ENCODE peak calls at places on chromosomes 13 and 19, in five cellular contexts. K, A, B, U and R are unnamed samples.

GRCh38 chr19:48393559-48394330 is at the start of gene GRIN2D:
- DNase-seq in K (no peak), A (peak; percentile 33), U (no peak), B (no peak), R (no peak)

GRCh38 chr13:33111414-33112110 is 95.3 kb downstream of the KL start:
- DNase-seq in B (no peak), U (no peak), A (peak; percentile 61), K (no peak), R (no peak)

GRCh38 chr19:1472227-1473055 is 6.6 kb downstream of the C19orf25 start:
- DNase-seq in U (no peak), A (no peak), B (no peak), K (no peak), R (no peak)

GRCh38 chr13:112434937-112435523 is 58.9 kb downstream of the SPACA7 start:
- DNase-seq in B (no peak), K (no peak), A (no peak), U (no peak), R (no peak)

GRCh38 chr13:37476874-37477273 is 121.7 kb downstream of the POSTN start:
- DNase-seq in B (no peak), A (peak; percentile 83), U (no peak), K (no peak), R (no peak)

GRCh38 chr19:41999071-41999877 is 5.2 kb upstream of the ATP1A3 start:
- DNase-seq in K (peak; percentile 13), A (no peak), U (no peak), B (no peak), R (no peak)

GRCh38 chr13:51739403-51740112 is 64.4 kb downstream of the DHRS12 start:
- DNase-seq in A (no peak), K (no peak), U (no peak), B (no peak), R (no peak)

GRCh38 chr13:91643394-91643793 is 245.0 kb downstream of the GPC5 start:
- DNase-seq in K (no peak), B (no peak), U (no peak), A (no peak), R (no peak)

GRCh38 chr19:39563408-39563807 is 23.4 kb upstream of the EID2 start:
- DNase-seq in K (no peak), A (peak; percentile 18), U (no peak), B (no peak), R (no peak)

GRCh38 chr13:103272770-103273169 is 206.6 kb upstream of the SLC10A2 start:
- DNase-seq in K (no peak), A (peak; percentile 4), U (no peak), B (no peak), R (no peak)

DNA sequence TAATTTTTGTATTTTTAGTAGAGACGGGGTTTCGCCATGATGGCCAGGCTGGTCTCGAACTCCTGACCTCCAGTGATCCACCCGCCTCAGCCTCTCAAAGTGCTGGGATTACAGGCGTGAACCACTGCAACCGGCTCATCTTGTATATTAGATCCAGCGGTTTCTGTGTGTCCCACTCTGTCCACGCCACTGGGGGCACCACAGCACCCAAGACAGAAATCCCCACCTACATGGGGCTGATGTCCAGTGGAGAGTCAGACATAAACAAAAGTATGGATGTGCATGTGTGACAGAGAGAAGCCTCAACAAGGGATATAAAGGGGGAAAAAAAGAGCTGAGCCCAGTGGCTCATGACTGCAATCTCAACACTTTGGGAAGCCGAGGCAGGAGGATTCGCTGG is 65.8 kb upstream of the ADGRE5 start:
- DNase-seq in U (no peak), B (peak; percentile 21), K (no peak), A (no peak), R (no peak)
- TF ChIP-seq CTCF in U (no peak), B (no peak), K (no peak), A (no peak), R (peak; percentile 18)

GRCh38 chr13:60514891-60515290 is 117.9 kb downstream of the TDRD3 start:
- DNase-seq in K (no peak), U (no peak), A (no peak), B (no peak), R (no peak)

GRCh38 chr13:60520902-60521563 is 124.0 kb downstream of the TDRD3 start:
- DNase-seq in K (no peak), B (no peak), U (no peak), A (no peak), R (no peak)

DNA sequence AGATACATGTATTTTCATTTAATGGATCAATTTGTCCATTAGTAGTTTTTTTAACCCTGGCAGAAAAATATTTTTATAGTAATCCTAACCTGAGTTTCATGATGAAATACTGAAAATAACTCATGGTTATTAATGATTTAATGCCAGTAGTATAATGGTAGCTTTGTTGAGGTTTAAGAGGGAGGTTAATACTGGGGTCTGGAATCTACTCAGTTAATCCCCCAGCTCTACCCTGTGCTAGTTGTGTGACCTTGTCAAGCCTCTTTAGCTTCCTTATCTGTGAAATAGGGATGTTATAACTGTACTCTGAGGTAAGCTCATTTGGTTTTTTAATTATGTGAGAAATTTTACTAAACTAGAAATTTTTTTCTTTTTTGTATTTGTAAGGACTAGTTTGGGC is 122.5 kb downstream of the TDRD3 start:
- DNase-seq in A (no peak), K (no peak), U (no peak), B (no peak), R (no peak)
- TF ChIP-seq CTCF in A (no peak), K (no peak), U (no peak), B (no peak), R (no peak)

DNA sequence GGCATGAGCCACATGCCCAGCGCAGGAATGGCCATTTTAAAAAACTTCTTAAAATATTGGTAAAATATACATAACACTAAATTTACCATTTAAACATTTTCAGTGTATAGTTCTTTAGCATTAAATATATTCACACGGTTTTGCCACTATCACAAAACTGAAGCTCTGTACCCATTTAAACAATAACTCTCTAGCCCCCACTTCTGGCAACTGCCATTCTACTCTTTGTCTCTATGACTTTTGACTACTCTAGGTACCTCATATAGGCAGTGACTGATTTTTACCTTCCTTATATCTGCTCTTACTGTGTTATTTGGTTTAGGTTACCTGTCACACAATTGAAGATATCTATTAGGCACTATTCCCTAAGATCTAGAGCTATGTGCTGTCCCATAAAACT is 2.3 kb upstream of the KBTBD7 start:
- DNase-seq in U (no peak), B (no peak), K (no peak), A (no peak), R (no peak)
- TF ChIP-seq CTCF in U (no peak), B (no peak), K (peak; percentile 30), A (peak; percentile 38), R (peak; percentile 36)

DNA sequence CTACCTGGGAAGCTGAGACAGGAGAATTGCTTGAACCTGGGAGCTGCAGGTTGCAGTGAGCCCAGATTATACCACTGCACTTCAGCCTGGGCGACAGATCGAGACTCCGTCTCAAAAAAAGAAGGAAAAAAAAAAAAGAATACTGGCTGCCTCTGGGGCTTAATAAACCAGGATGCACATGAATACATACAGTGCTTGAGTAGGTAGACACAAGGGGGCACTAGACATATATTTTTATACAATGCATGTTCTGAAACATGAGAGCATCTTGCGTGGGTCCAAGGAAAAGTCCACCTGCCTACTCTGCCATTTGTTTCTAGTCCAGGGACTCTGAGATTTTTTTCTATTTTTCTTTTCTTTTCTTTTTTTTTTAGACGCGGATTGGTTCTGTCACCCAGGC is 31.2 kb downstream of the KEAP1 start:
- DNase-seq in B (no peak), A (peak; percentile 47), U (no peak), K (no peak), R (no peak)
- TF ChIP-seq CTCF in B (peak; percentile 36), A (peak; percentile 38), U (peak; percentile 34), K (peak; percentile 38), R (peak; percentile 36)

GRCh38 chr13:100674363-100674847 is at the start of gene TMTC4:
- DNase-seq in A (no peak), U (no peak), K (no peak), B (no peak), R (no peak)
- TF ChIP-seq CTCF in A (no peak), U (no peak), K (no peak), B (no peak), R (no peak)